ENCODE peak calls at places on chromosomes 16 and 17, in seven cellular contexts. E, X, C, H, I, M and P are unnamed samples.

GRCh38 chr16:27238016-27238587 is 30.5 kb downstream of the NSMCE1 start:
- DNase-seq in E (peak), X (no peak), C (peak), H (peak), I (peak), M (no peak), P (no peak)

GRCh38 chr16:27717726-27718125 is 167.8 kb downstream of the KATNIP start:
- DNase-seq in E (no peak), X (no peak), C (no peak), H (peak), I (no peak), M (no peak), P (no peak)

GRCh38 chr17:364308-364707 is 11.7 kb upstream of the RPH3AL start:
- DNase-seq in E (no peak), X (no peak), C (no peak), H (no peak), I (no peak), M (no peak), P (no peak)

GRCh38 chr17:78314683-78315354 is 45.1 kb downstream of the SOCS3 start:
- DNase-seq in E (no peak), X (no peak), C (peak), H (no peak), I (no peak), M (peak), P (no peak)

GRCh38 chr17:62780273-62780672 is 27.8 kb downstream of the MARCHF10 start:
- DNase-seq in E (no peak), X (peak), C (no peak), H (no peak), I (peak), M (no peak), P (no peak)

GRCh38 chr17:16304832-16305231 is 48.4 kb downstream of the CENPV start:
- DNase-seq in E (peak), X (no peak), C (no peak), H (no peak), I (no peak), M (peak), P (no peak)

GRCh38 chr16:85557083-85557975 is 55.8 kb upstream of the GSE1 start:
- DNase-seq in E (no peak), X (no peak), C (peak), H (no peak), I (no peak), M (peak), P (no peak)

GRCh38 chr17:1275205-1275961 is 4.1 kb upstream of the TRARG1 start:
- DNase-seq in E (no peak), X (no peak), C (no peak), H (no peak), I (no peak), M (no peak), P (no peak)

GRCh38 chr16:15788846-15789239 is 68.0 kb downstream of the MYH11 start:
- DNase-seq in E (no peak), X (no peak), C (no peak), H (no peak), I (no peak), M (no peak), P (no peak)

GRCh38 chr16:75193730-75194444 is 13.1 kb downstream of the CTRB2 start:
- DNase-seq in E (no peak), X (no peak), C (no peak), H (no peak), I (peak), M (no peak), P (no peak)

GRCh38 chr16:86740817-86741799 is 162.8 kb downstream of the FOXL1 start:
- DNase-seq in E (peak), X (no peak), C (no peak), H (peak), I (no peak), M (peak), P (no peak)

GRCh38 chr17:41777579-41778188 is 8.8 kb downstream of the JUP start:
- DNase-seq in E (peak), X (peak), C (no peak), H (peak), I (peak), M (no peak), P (no peak)

GRCh38 chr16:6019490-6019991 is 921.9 kb upstream of the EEF2KMT start:
- DNase-seq in E (no peak), X (no peak), C (no peak), H (no peak), I (no peak), M (peak), P (no peak)

GRCh38 chr16:86761117-86761971 is 183.0 kb downstream of the FOXL1 start:
- DNase-seq in E (peak), X (no peak), C (peak), H (no peak), I (peak), M (peak), P (no peak)

GRCh38 chr17:33016920-33017319 is 25.3 kb downstream of the SPACA3 start:
- DNase-seq in E (no peak), X (no peak), C (no peak), H (no peak), I (no peak), M (peak), P (no peak)

GRCh38 chr16:46746821-46747776 is 1.0 kb downstream of the MYLK3 start:
- DNase-seq in E (no peak), X (no peak), C (no peak), H (no peak), I (no peak), M (peak), P (no peak)

GRCh38 chr16:86040496-86040895 is 141.5 kb downstream of the IRF8 start:
- DNase-seq in E (no peak), X (no peak), C (no peak), H (no peak), I (no peak), M (no peak), P (no peak)

GRCh38 chr17:39473310-39473709 is 12.0 kb downstream of the CDK12 start:
- DNase-seq in E (no peak), X (no peak), C (no peak), H (peak), I (no peak), M (no peak), P (no peak)

GRCh38 chr17:62737513-62737912 is 70.6 kb downstream of the MARCHF10 start:
- DNase-seq in E (no peak), X (no peak), C (no peak), H (no peak), I (no peak), M (no peak), P (no peak)

GRCh38 chr16:89921699-89922476 is 1.3 kb upstream of the TUBB3 start:
- DNase-seq in E (peak), X (no peak), C (peak), H (peak), I (peak), M (peak), P (no peak)

GRCh38 chr17:82875418-82875856 is 35.6 kb upstream of the ZNF750 start:
- DNase-seq in E (peak), X (peak), C (no peak), H (no peak), I (peak), M (peak), P (no peak)

GRCh38 chr17:74394275-74394950 is 27.1 kb downstream of the GPR142 start:
- DNase-seq in E (no peak), X (no peak), C (no peak), H (no peak), I (no peak), M (no peak), P (no peak)

GRCh38 chr16:23401142-23401541 is 51.8 kb downstream of the COG7 start:
- DNase-seq in E (no peak), X (no peak), C (no peak), H (peak), I (no peak), M (no peak), P (no peak)

GRCh38 chr16:81238296-81239011 is at the start of gene BCO1:
- DNase-seq in E (peak), X (peak), C (no peak), H (no peak), I (peak), M (peak), P (no peak)

GRCh38 chr16:87955302-87956168 is 4.3 kb downstream of the BANP start:
- DNase-seq in E (no peak), X (no peak), C (no peak), H (no peak), I (no peak), M (no peak), P (no peak)
- H3K27ac ChIP-seq in E (peak), X (no peak), C (peak), H (peak), I (no peak), M (peak), P (no peak)

GRCh38 chr17:20961551-20961950 is 81.3 kb downstream of the USP22 start:
- DNase-seq in E (no peak), X (no peak), C (no peak), H (no peak), I (no peak), M (no peak), P (no peak)

GRCh38 chr17:20965492-20965891 is 77.3 kb downstream of the USP22 start:
- DNase-seq in E (no peak), X (no peak), C (no peak), H (no peak), I (no peak), M (no peak), P (no peak)

GRCh38 chr17:20966869-20967268 is 75.9 kb downstream of the USP22 start:
- DNase-seq in E (no peak), X (no peak), C (no peak), H (no peak), I (no peak), M (no peak), P (no peak)

GRCh38 chr17:20955437-20956323 is 87.1 kb downstream of the USP22 start:
- DNase-seq in E (peak), X (peak), C (no peak), H (peak), I (no peak), M (no peak), P (no peak)

DNA sequence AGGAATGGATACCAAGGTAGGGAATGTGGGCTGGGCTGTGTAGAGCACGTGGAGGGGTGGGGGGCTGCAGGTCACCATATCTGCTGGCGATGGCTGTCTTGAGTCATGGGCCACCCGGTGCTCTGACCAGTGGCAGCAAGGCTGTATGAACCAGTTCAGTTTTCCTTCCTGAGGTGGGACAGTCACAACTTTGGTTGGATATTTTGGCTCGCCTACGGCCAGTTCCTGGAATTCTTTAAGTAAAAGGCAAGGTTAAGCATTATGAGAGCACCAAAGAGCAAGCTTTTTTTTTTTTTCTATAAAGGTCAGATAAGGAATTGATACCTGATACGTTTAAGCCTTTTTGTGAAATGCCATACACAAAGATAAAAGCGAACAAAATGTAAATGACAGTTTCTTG is 81.9 kb downstream of the USP22 start:
- DNase-seq in E (no peak), X (no peak), C (no peak), H (no peak), I (no peak), M (no peak), P (no peak)
- H3K4me3 ChIP-seq in E (no peak), X (no peak), C (no peak), H (no peak), I (no peak), M (no peak), P (no peak)

DNA sequence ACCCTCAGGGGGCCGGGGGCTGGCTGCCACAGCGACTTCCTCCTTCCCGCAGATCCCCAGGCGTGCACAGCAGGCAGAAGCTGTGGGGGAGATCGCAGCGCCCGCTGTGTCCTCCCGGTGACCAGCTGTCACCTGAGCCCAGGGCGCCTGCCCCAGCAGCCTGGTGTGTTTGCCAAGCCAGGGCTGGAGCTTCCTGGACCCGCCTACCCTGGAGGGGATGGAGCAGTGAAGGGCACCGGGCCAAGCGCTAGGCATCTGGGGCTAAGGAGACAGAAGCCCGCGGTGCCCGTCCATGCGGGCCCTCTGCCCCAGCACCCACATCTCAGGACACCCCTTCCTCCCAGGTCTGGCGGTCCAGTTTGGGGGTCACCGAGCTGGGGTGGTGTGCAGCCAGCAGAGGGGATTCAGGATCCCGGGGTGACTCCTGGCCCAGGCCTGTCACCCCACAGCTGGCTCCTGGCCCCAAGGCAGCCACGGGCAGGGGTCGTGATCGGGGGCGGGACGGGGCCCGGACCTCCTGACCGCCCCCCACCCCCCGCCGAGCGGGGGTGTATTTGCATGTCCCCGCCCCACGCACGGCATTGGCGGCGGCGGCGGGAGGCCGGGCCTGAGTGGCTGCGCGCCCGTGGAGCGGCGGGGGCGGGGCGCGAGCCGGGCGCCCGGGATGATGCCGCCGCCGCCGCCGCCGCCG is at the start of gene RAB26:
- DNase-seq in E (peak), X (peak), C (peak), H (peak), I (peak), M (peak), P (no peak)
- TF ChIP-seq POLR2AphosphoS5 in E (no peak), X (peak), C (no peak), H (peak), I (no peak), M (no peak), P (no peak)

GRCh38 chr17:14780116-14780515 is 479.2 kb downstream of the HS3ST3B1 start:
- DNase-seq in E (no peak), X (no peak), C (no peak), H (no peak), I (no peak), M (peak), P (no peak)
- H3K27ac ChIP-seq in E (no peak), X (no peak), C (no peak), H (no peak), I (no peak), M (no peak), P (no peak)

DNA sequence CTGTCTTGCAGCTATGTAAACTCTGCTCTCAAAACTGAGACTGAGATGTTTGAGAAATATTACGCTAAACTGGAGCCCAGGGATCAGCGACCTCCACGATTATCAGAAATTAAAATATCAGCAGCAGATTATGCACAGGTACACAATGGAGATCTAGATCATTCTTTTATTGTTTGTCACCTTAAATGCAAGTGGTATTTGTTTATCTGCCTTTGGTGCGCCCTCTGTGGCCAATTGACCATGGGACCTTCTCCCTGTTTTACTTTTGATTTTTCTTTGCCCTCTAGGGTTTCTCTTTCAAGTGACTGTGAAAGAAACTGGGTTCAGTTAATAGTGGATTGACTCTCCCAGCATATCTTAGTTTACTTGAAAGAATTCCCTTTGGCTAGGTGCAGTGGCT is 42.1 kb downstream of the PRSS54 start:
- DNase-seq in E (no peak), X (no peak), C (no peak), H (no peak), I (no peak), M (peak), P (no peak)
- H3K4me3 ChIP-seq in E (no peak), X (no peak), C (no peak), H (no peak), I (no peak), M (no peak), P (no peak)

DNA sequence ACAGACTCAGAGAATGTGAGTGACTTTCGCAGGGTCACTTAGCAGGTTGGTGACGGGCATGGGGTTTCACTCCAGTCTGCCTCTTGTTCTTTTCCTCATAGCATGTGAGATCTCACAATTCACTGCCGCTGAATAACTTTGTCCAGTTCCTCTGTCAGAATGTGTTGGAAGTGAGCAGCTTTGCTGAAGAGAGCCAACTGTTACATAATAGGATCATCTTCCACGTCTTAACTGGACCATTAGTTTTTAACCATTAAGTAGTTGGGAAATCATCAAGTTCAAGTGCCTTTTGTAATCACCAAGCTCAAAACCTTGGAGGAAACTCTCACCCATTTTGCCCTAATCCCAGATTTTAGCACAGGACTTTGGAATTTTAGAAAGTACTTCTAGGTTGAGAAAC is 290.6 kb downstream of the WWOX start:
- DNase-seq in E (no peak), X (no peak), C (no peak), H (no peak), I (no peak), M (no peak), P (no peak)
- TF ChIP-seq POLR2AphosphoS5 in E (no peak), X (no peak), C (no peak), H (peak), I (peak), M (no peak), P (no peak)

GRCh38 chr17:21024024-21024423 is 18.8 kb downstream of the USP22 start:
- DNase-seq in E (no peak), X (no peak), C (no peak), H (peak), I (no peak), M (no peak), P (no peak)
- H3K27ac ChIP-seq in E (no peak), X (no peak), C (no peak), H (peak), I (no peak), M (peak), P (no peak)